ENCODE peak calls at places on chromosome 19, in six cellular contexts. Z is GM12892, W is GM23338, Q is transverse colon, U is stomach, E is SK-N-SH. A is an unnamed sample.

GRCh38 chr19:35529241-35530218 is 1.4 kb upstream of the SBSN start:
- DNase-seq in E (no peak), Q (no peak), U (no peak), Z (no peak), W (no peak), A (no peak)

GRCh38 chr19:27765912-27766725 is 1446.8 kb downstream of the UQCRFS1 start:
- DNase-seq in U (no peak), W (no peak), E (no peak), Z (no peak), Q (no peak), A (no peak)

GRCh38 chr19:9308091-9308490 is 1.5 kb downstream of the ZNF699 start:
- DNase-seq in Z (no peak), E (no peak), Q (no peak), U (no peak), W (no peak), A (no peak)

GRCh38 chr19:35357867-35358573 is at the start of gene FFAR3:
- DNase-seq in W (peak), E (no peak), Q (no peak), U (peak), Z (no peak), A (no peak)

GRCh38 chr19:57053401-57053800 is 66.4 kb upstream of the USP29 start:
- DNase-seq in W (no peak), Q (no peak), U (no peak), Z (no peak), E (no peak), A (no peak)

GRCh38 chr19:28242317-28242927 is 970.5 kb downstream of the UQCRFS1 start:
- DNase-seq in Z (no peak), E (peak), Q (peak), W (peak), U (no peak), A (peak)

GRCh38 chr19:45123440-45123850 is 30.5 kb downstream of the PPP1R37 start:
- DNase-seq in Z (no peak), U (peak), Q (no peak), W (no peak), E (no peak), A (no peak)

GRCh38 chr19:34226036-34226435 is 28.3 kb upstream of the GARRE1 start:
- DNase-seq in Z (no peak), U (no peak), Q (no peak), W (no peak), E (no peak), A (no peak)

GRCh38 chr19:13929956-13930355 is 8.3 kb downstream of the PODNL1 start:
- DNase-seq in U (no peak), Q (no peak), W (peak), E (peak), Z (no peak), A (no peak)

GRCh38 chr19:36771275-36772231 is 1.1 kb downstream of the ZNF850 start:
- DNase-seq in U (peak), Z (peak), E (peak), W (peak), Q (peak), A (peak)

GRCh38 chr19:50058425-50058824 is 32.6 kb downstream of the ZNF473 start:
- DNase-seq in E (no peak), Z (no peak), W (no peak), Q (no peak), U (no peak), A (no peak)

GRCh38 chr19:2615782-2616181 is 86.7 kb downstream of the GNG7 start:
- DNase-seq in W (no peak), Q (no peak), Z (no peak), E (no peak), U (no peak), A (no peak)

GRCh38 chr19:34316741-34317241 is 48.2 kb upstream of the GPI start:
- DNase-seq in U (no peak), Z (no peak), Q (peak), W (no peak), E (no peak), A (no peak)

GRCh38 chr19:38792250-38793111 is 3.5 kb downstream of the LGALS7B start:
- DNase-seq in E (no peak), Z (no peak), W (peak), Q (peak), U (peak), A (peak)

GRCh38 chr19:29467824-29468401 is 57.9 kb upstream of the VSTM2B start:
- DNase-seq in W (peak), Q (no peak), U (no peak), Z (no peak), E (peak), A (peak)

GRCh38 chr19:7637374-7638256 is 705 bp downstream of the STXBP2 start:
- DNase-seq in E (no peak), W (no peak), U (peak), Q (peak), Z (no peak), A (no peak)

GRCh38 chr19:45340232-45340898 is at the start of gene KLC3:
- DNase-seq in Q (peak), W (peak), U (peak), Z (no peak), E (peak), A (no peak)

GRCh38 chr19:51259348-51260245 is 8.7 kb downstream of the SIGLECL1 start:
- DNase-seq in W (peak), Z (no peak), U (no peak), Q (no peak), E (peak), A (peak)

GRCh38 chr19:48634424-48635262 is 2.5 kb downstream of the DBP start:
- DNase-seq in Q (peak), W (peak), Z (peak), U (peak), E (peak), A (peak)

GRCh38 chr19:35404879-35405622 is 34.2 kb downstream of the GPR42 start:
- DNase-seq in Z (peak), E (no peak), W (peak), Q (peak), U (peak), A (no peak)

GRCh38 chr19:34508540-34508939 is 27.0 kb downstream of the WTIP start:
- DNase-seq in E (peak), U (no peak), W (peak), Q (no peak), Z (no peak), A (peak)

GRCh38 chr19:37964109-37964508 is 57.1 kb downstream of the SIPA1L3 start:
- DNase-seq in Q (no peak), E (no peak), W (no peak), U (no peak), Z (no peak), A (no peak)

GRCh38 chr19:38291855-38292254 is 12.2 kb upstream of the C19orf33 start:
- DNase-seq in Z (no peak), W (no peak), E (no peak), Q (no peak), U (no peak), A (no peak)

GRCh38 chr19:55070755-55071502 is 4.7 kb upstream of the EPS8L1 start:
- DNase-seq in Z (no peak), E (no peak), W (no peak), U (peak), Q (peak), A (no peak)

GRCh38 chr19:52570005-52570861 is at the start of gene ZNF701:
- DNase-seq in Q (peak), W (peak), U (peak), Z (peak), E (peak), A (peak)

GRCh38 chr19:51110666-51110971 is 2.4 kb upstream of the CTU1 start:
- DNase-seq in W (no peak), Q (no peak), E (no peak), Z (no peak), U (no peak), A (no peak)

GRCh38 chr19:48568345-48568886 is 16.4 kb downstream of the SULT2B1 start:
- DNase-seq in W (peak), U (peak), E (peak), Z (no peak), Q (peak), A (peak)

GRCh38 chr19:7888145-7888825 is at the start of gene LRRC8E:
- DNase-seq in E (peak), Z (no peak), W (peak), U (peak), Q (peak), A (peak)

GRCh38 chr19:4208385-4209094 is 20.8 kb upstream of the EBI3 start:
- DNase-seq in W (peak), U (no peak), Z (no peak), Q (peak), E (peak), A (peak)

GRCh38 chr19:44848036-44848804 is 2.1 kb downstream of the NECTIN2 start:
- DNase-seq in E (peak), Z (no peak), U (no peak), W (peak), Q (no peak), A (peak)

GRCh38 chr19:4972509-4973230 is 3.8 kb downstream of the KDM4B start:
- DNase-seq in Q (no peak), Z (no peak), E (peak), U (no peak), W (no peak), A (no peak)

GRCh38 chr19:8095354-8095886 is 42.9 kb downstream of the CCL25 start:
- DNase-seq in E (no peak), Z (no peak), Q (no peak), U (no peak), W (no peak), A (no peak)

GRCh38 chr19:12453495-12453894 is 12.7 kb upstream of the ZNF443 start:
- DNase-seq in U (no peak), E (no peak), Z (no peak), Q (peak), W (peak), A (no peak)

GRCh38 chr19:52993342-52994178 is 20.2 kb upstream of the ERVV-1 start:
- DNase-seq in U (peak), W (peak), Z (peak), Q (peak), E (peak), A (peak)

GRCh38 chr19:51097166-51097736 is 11.0 kb downstream of the CTU1 start:
- DNase-seq in Z (peak), W (peak), E (peak), U (peak), Q (peak), A (no peak)

GRCh38 chr19:12946092-12946845 is 607 bp downstream of the RAD23A start:
- DNase-seq in Q (peak), Z (peak), W (peak), U (peak), E (peak), A (peak)

GRCh38 chr19:29277107-29277506 is 64.2 kb upstream of the UQCRFS1 start:
- DNase-seq in E (no peak), W (peak), Z (peak), Q (peak), U (no peak), A (peak)

DNA sequence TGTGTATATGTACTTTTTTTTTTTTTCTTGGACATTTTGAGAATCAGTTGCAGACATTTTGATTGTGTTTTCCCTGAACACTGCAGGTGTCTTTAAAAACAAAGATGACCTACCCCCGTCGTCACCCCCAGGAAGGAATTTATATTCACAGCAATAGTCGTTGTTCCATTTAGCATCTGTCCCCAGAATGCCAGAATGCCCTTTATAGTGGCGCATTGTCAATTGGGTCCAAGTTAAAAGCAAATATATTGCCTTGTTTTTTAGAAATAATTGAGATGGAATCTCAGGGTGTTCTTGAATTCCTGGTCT is 1.8 kb upstream of the RNF225 start:
- DNase-seq in E (no peak), Q (no peak), Z (no peak), U (no peak), W (no peak), A (no peak)
- TF ChIP-seq POLR2AphosphoS5 in E (no peak), Q (no peak), Z (no peak), U (no peak), W (no peak), A (no peak)

GRCh38 chr19:10317857-10318462 is 2.1 kb upstream of the FDX2 start:
- DNase-seq in Q (no peak), U (no peak), W (no peak), E (no peak), Z (no peak), A (no peak)

GRCh38 chr19:10321874-10322835 is 6.3 kb upstream of the FDX2 start:
- DNase-seq in U (no peak), Z (no peak), W (no peak), Q (peak), E (peak), A (no peak)

GRCh38 chr19:10318807-10319426 is 3.1 kb upstream of the FDX2 start:
- DNase-seq in Z (no peak), U (no peak), Q (no peak), W (no peak), E (no peak), A (no peak)

GRCh38 chr19:10320602-10321416 is 5.0 kb upstream of the FDX2 start:
- DNase-seq in W (no peak), U (no peak), Z (no peak), Q (no peak), E (no peak), A (no peak)

GRCh38 chr19:10321417-10321797 is 5.6 kb upstream of the FDX2 start:
- DNase-seq in W (no peak), Z (no peak), Q (peak), E (peak), U (no peak), A (no peak)
- TF ChIP-seq POLR2AphosphoS5 in W (no peak), Z (no peak), Q (no peak), E (no peak), U (no peak), A (no peak)

GRCh38 chr19:39970674-39971379 is at the start of gene PSMC4:
- DNase-seq in E (peak), U (peak), W (peak), Q (peak), Z (peak), A (peak)
- TF ChIP-seq POLR2AphosphoS5 in E (peak), U (peak), W (peak), Q (peak), Z (peak), A (peak)

DNA sequence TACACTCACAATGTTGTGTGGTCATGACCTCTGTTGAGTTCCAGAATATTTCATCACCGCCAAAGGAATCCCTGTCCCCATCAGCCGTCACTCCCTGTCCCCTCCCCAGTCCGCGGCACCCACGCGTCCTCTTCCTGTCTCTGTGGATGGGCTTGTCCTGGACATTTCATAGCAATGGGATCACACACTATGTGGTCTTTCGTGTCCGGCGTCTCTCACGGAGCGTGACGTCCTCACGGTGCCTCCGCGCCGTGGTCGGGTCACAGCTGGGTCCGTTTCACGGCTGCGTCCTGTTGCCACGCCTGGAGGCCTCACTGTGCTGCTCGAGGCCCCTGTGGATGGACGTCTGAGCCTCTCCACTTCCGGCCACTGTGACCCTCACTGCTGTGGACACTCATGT is 6.6 kb downstream of the AZU1 start:
- DNase-seq in Z (no peak), Q (no peak), W (no peak), U (no peak), E (no peak), A (no peak)
- TF ChIP-seq POLR2AphosphoS5 in Z (no peak), Q (no peak), W (no peak), U (no peak), E (no peak), A (no peak)

GRCh38 chr19:47210689-47211316 is 20.2 kb downstream of the BBC3 start:
- DNase-seq in E (peak), Z (no peak), Q (peak), U (peak), W (peak), A (peak)
- TF ChIP-seq POLR2AphosphoS5 in E (no peak), Z (no peak), Q (no peak), U (peak), W (no peak), A (no peak)

DNA sequence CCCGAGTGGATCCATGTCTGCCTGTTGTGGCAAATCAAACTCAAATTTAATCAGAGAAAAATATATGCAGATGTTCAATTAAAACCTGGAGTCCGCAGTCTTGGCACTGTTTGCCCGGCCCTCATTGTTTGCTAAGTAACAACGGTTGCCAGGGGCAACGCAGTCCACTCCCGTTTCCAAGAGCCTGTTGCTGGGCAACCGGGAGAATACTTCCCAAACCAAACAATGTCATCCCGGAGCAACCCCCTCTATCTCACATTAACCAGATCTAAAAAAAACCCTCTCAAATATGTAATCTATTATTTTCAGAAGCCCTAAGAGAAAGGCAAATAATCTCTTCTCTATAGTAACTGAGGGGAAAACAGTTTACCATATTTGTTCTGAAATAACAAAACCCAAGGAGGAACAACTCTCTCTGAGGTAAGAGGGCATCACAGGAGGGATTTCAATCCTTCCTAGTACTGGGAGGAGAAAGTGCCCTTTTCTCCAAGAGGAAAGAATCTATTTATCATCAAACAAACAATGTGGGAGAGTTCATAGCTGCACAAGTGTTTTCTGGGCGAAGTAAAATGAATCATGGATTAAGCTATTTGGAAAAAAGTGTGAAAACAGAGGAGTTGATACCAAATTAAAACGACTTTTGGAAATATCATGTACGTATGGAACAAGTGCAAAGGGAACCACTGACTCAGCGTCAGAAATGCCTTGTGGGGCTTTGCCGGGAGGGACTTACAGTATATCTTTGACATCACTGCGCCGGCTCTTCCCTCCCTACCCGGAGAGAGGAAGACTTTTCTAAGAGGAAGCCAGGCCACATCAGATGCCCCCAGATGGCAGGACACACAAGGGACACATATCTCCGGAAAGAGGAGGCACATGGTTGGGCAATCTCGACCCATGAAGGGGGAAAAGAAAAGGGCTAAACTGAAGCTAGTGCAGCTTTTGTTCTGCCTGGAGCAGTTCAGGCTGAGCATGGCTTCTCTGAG is 43.3 kb downstream of the RFX2 start:
- DNase-seq in U (peak), E (peak), Z (no peak), Q (peak), W (peak), A (no peak)
- TF ChIP-seq POLR2AphosphoS5 in U (peak), E (no peak), Z (no peak), Q (peak), W (no peak), A (no peak)

DNA sequence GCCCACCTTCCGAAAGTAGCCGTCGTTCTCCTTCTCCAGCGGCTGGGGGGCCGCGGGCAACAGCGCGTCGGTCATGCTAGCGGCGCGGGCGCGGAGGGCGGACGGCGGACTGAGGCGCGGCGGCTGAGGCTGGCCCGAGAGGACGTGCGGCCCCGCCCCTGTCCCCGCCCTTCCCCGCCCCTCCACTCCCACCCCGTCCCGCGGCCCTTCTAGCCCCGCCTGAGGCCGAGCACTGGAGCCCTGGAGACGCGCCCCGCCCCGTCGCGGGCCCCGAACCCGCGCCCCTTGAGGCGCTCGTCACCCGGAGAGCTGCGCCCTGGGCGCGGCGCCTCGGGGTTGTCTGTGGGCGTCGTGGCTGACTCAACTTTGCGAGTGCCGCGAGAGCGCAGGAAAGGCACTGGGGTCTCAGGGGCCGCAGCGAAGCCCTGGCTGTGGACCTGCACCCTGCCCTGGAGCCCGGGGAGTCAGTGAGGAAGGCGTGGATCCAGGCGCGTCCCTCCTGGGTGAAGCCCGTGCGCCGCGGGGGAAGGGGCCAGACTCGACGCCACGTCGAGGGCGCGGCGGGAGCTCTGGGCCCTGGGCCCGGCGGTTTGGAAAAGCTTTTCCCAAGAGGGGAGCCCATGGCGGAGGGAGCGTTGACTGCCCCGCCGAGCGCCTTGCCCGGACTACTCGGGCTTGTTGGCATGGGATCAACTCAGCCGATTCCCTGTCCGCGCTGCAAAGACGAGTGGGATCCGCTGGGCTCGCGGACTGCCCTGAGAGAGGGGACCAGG is at the start of gene RHPN2:
- DNase-seq in W (peak), E (peak), Q (peak), U (peak), Z (peak), A (no peak)
- TF ChIP-seq POLR2AphosphoS5 in W (peak), E (peak), Q (peak), U (peak), Z (no peak), A (peak)

GRCh38 chr19:728011-728410 is 19.3 kb downstream of the PALM start:
- DNase-seq in W (no peak), Q (no peak), Z (no peak), E (no peak), U (no peak), A (no peak)
- TF ChIP-seq POLR2AphosphoS5 in W (no peak), Q (peak), Z (no peak), E (no peak), U (peak), A (no peak)